ENCODE peak calls at places on chromosomes 5 and 9, in five cellular contexts. One of them, this sample, is unnamed.

GRCh38 chr9:112443200-112443599 is 43.4 kb upstream of the KIAA1958 start:
- DNase-seq in NCI-H345: no peak
- DNase-seq in stimulated activated CD8-positive, alpha-beta memory T cell treated with anti-CD3 and anti-CD28 coated beads, Interleukin-7, amount 100 ng/mL, for 24 hours: no peak
- DNase-seq in stimulated activated CD4-positive, alpha-beta T cell treated with anti-CD3 and anti-CD28 coated beads, TNF-alpha, amount 100 ng/mL, for 24 hours: no peak
- DNase-seq in HEK293T: no peak
- DNase-seq in this sample: peak

GRCh38 chr9:74645007-74645639 is 148.0 kb downstream of the RORB start:
- DNase-seq in stimulated activated CD8-positive, alpha-beta memory T cell treated with anti-CD3 and anti-CD28 coated beads, Interleukin-7, amount 100 ng/mL, for 24 hours: no peak
- DNase-seq in HEK293T: peak
- DNase-seq in NCI-H345: peak
- DNase-seq in stimulated activated CD4-positive, alpha-beta T cell treated with anti-CD3 and anti-CD28 coated beads, TNF-alpha, amount 100 ng/mL, for 24 hours: no peak
- DNase-seq in this sample: peak

GRCh38 chr9:135531096-135531495 is 9.9 kb downstream of the LCN1 start:
- DNase-seq in NCI-H345: no peak
- DNase-seq in HEK293T: no peak
- DNase-seq in stimulated activated CD8-positive, alpha-beta memory T cell treated with anti-CD3 and anti-CD28 coated beads, Interleukin-7, amount 100 ng/mL, for 24 hours: no peak
- DNase-seq in stimulated activated CD4-positive, alpha-beta T cell treated with anti-CD3 and anti-CD28 coated beads, TNF-alpha, amount 100 ng/mL, for 24 hours: no peak
- DNase-seq in this sample: no peak

GRCh38 chr5:140381972-140382371 is 19.7 kb upstream of the ANKHD1 start:
- DNase-seq in stimulated activated CD8-positive, alpha-beta memory T cell treated with anti-CD3 and anti-CD28 coated beads, Interleukin-7, amount 100 ng/mL, for 24 hours: no peak
- DNase-seq in HEK293T: no peak
- DNase-seq in stimulated activated CD4-positive, alpha-beta T cell treated with anti-CD3 and anti-CD28 coated beads, TNF-alpha, amount 100 ng/mL, for 24 hours: no peak
- DNase-seq in NCI-H345: no peak
- DNase-seq in this sample: no peak

GRCh38 chr5:62689599-62690368 is 111.2 kb downstream of the LRRC70 start:
- DNase-seq in HEK293T: no peak
- DNase-seq in NCI-H345: no peak
- DNase-seq in stimulated activated CD4-positive, alpha-beta T cell treated with anti-CD3 and anti-CD28 coated beads, TNF-alpha, amount 100 ng/mL, for 24 hours: no peak
- DNase-seq in stimulated activated CD8-positive, alpha-beta memory T cell treated with anti-CD3 and anti-CD28 coated beads, Interleukin-7, amount 100 ng/mL, for 24 hours: no peak
- DNase-seq in this sample: peak

GRCh38 chr5:16975950-16976624 is 40.0 kb upstream of the MYO10 start:
- DNase-seq in stimulated activated CD4-positive, alpha-beta T cell treated with anti-CD3 and anti-CD28 coated beads, TNF-alpha, amount 100 ng/mL, for 24 hours: no peak
- DNase-seq in NCI-H345: no peak
- DNase-seq in stimulated activated CD8-positive, alpha-beta memory T cell treated with anti-CD3 and anti-CD28 coated beads, Interleukin-7, amount 100 ng/mL, for 24 hours: no peak
- DNase-seq in HEK293T: no peak
- DNase-seq in this sample: peak

GRCh38 chr9:7760014-7760415 is 39.6 kb downstream of the DMAC1 start:
- DNase-seq in stimulated activated CD4-positive, alpha-beta T cell treated with anti-CD3 and anti-CD28 coated beads, TNF-alpha, amount 100 ng/mL, for 24 hours: no peak
- DNase-seq in stimulated activated CD8-positive, alpha-beta memory T cell treated with anti-CD3 and anti-CD28 coated beads, Interleukin-7, amount 100 ng/mL, for 24 hours: no peak
- DNase-seq in NCI-H345: no peak
- DNase-seq in HEK293T: no peak
- DNase-seq in this sample: no peak

GRCh38 chr9:34513567-34514214 is 9.1 kb downstream of the ENHO start:
- DNase-seq in HEK293T: peak
- DNase-seq in stimulated activated CD4-positive, alpha-beta T cell treated with anti-CD3 and anti-CD28 coated beads, TNF-alpha, amount 100 ng/mL, for 24 hours: no peak
- DNase-seq in NCI-H345: no peak
- DNase-seq in stimulated activated CD8-positive, alpha-beta memory T cell treated with anti-CD3 and anti-CD28 coated beads, Interleukin-7, amount 100 ng/mL, for 24 hours: no peak
- DNase-seq in this sample: no peak

GRCh38 chr9:127912882-127913281 is 4.0 kb downstream of the ST6GALNAC4 start:
- DNase-seq in stimulated activated CD8-positive, alpha-beta memory T cell treated with anti-CD3 and anti-CD28 coated beads, Interleukin-7, amount 100 ng/mL, for 24 hours: no peak
- DNase-seq in HEK293T: no peak
- DNase-seq in stimulated activated CD4-positive, alpha-beta T cell treated with anti-CD3 and anti-CD28 coated beads, TNF-alpha, amount 100 ng/mL, for 24 hours: no peak
- DNase-seq in NCI-H345: no peak
- DNase-seq in this sample: peak

GRCh38 chr5:1255081-1255561 is 29.9 kb downstream of the SLC6A18 start:
- DNase-seq in NCI-H345: no peak
- DNase-seq in stimulated activated CD8-positive, alpha-beta memory T cell treated with anti-CD3 and anti-CD28 coated beads, Interleukin-7, amount 100 ng/mL, for 24 hours: no peak
- DNase-seq in HEK293T: no peak
- DNase-seq in stimulated activated CD4-positive, alpha-beta T cell treated with anti-CD3 and anti-CD28 coated beads, TNF-alpha, amount 100 ng/mL, for 24 hours: peak
- DNase-seq in this sample: peak

GRCh38 chr9:137464291-137464999 is 5.3 kb upstream of the NSMF start:
- DNase-seq in HEK293T: no peak
- DNase-seq in stimulated activated CD4-positive, alpha-beta T cell treated with anti-CD3 and anti-CD28 coated beads, TNF-alpha, amount 100 ng/mL, for 24 hours: no peak
- DNase-seq in NCI-H345: no peak
- DNase-seq in stimulated activated CD8-positive, alpha-beta memory T cell treated with anti-CD3 and anti-CD28 coated beads, Interleukin-7, amount 100 ng/mL, for 24 hours: no peak
- DNase-seq in this sample: no peak

GRCh38 chr5:151618907-151619306 is 27.8 kb upstream of the FAT2 start:
- DNase-seq in NCI-H345: no peak
- DNase-seq in HEK293T: no peak
- DNase-seq in stimulated activated CD8-positive, alpha-beta memory T cell treated with anti-CD3 and anti-CD28 coated beads, Interleukin-7, amount 100 ng/mL, for 24 hours: no peak
- DNase-seq in stimulated activated CD4-positive, alpha-beta T cell treated with anti-CD3 and anti-CD28 coated beads, TNF-alpha, amount 100 ng/mL, for 24 hours: no peak
- DNase-seq in this sample: no peak

GRCh38 chr9:96391021-96391765 is 7.7 kb upstream of the SLC35D2 start:
- DNase-seq in stimulated activated CD8-positive, alpha-beta memory T cell treated with anti-CD3 and anti-CD28 coated beads, Interleukin-7, amount 100 ng/mL, for 24 hours: no peak
- DNase-seq in NCI-H345: no peak
- DNase-seq in HEK293T: no peak
- DNase-seq in stimulated activated CD4-positive, alpha-beta T cell treated with anti-CD3 and anti-CD28 coated beads, TNF-alpha, amount 100 ng/mL, for 24 hours: no peak
- DNase-seq in this sample: no peak

GRCh38 chr9:110303136-110303535 is 34.5 kb downstream of the TXNDC8 start:
- DNase-seq in stimulated activated CD8-positive, alpha-beta memory T cell treated with anti-CD3 and anti-CD28 coated beads, Interleukin-7, amount 100 ng/mL, for 24 hours: no peak
- DNase-seq in HEK293T: no peak
- DNase-seq in NCI-H345: no peak
- DNase-seq in stimulated activated CD4-positive, alpha-beta T cell treated with anti-CD3 and anti-CD28 coated beads, TNF-alpha, amount 100 ng/mL, for 24 hours: no peak
- DNase-seq in this sample: no peak

GRCh38 chr5:77906806-77907205 is 130.7 kb upstream of the TBCA start:
- DNase-seq in HEK293T: no peak
- DNase-seq in stimulated activated CD8-positive, alpha-beta memory T cell treated with anti-CD3 and anti-CD28 coated beads, Interleukin-7, amount 100 ng/mL, for 24 hours: no peak
- DNase-seq in NCI-H345: no peak
- DNase-seq in stimulated activated CD4-positive, alpha-beta T cell treated with anti-CD3 and anti-CD28 coated beads, TNF-alpha, amount 100 ng/mL, for 24 hours: no peak
- DNase-seq in this sample: no peak

GRCh38 chr9:114900937-114901802 is 29.2 kb downstream of the TNFSF8 start:
- DNase-seq in NCI-H345: no peak
- DNase-seq in stimulated activated CD8-positive, alpha-beta memory T cell treated with anti-CD3 and anti-CD28 coated beads, Interleukin-7, amount 100 ng/mL, for 24 hours: no peak
- DNase-seq in stimulated activated CD4-positive, alpha-beta T cell treated with anti-CD3 and anti-CD28 coated beads, TNF-alpha, amount 100 ng/mL, for 24 hours: no peak
- DNase-seq in HEK293T: no peak
- DNase-seq in this sample: no peak

GRCh38 chr5:40654377-40655006 is 25.2 kb upstream of the PTGER4 start:
- DNase-seq in HEK293T: no peak
- DNase-seq in NCI-H345: no peak
- DNase-seq in stimulated activated CD4-positive, alpha-beta T cell treated with anti-CD3 and anti-CD28 coated beads, TNF-alpha, amount 100 ng/mL, for 24 hours: no peak
- DNase-seq in stimulated activated CD8-positive, alpha-beta memory T cell treated with anti-CD3 and anti-CD28 coated beads, Interleukin-7, amount 100 ng/mL, for 24 hours: no peak
- DNase-seq in this sample: no peak

GRCh38 chr5:33166522-33166921 is 274.2 kb upstream of the TARS1 start:
- DNase-seq in NCI-H345: no peak
- DNase-seq in stimulated activated CD8-positive, alpha-beta memory T cell treated with anti-CD3 and anti-CD28 coated beads, Interleukin-7, amount 100 ng/mL, for 24 hours: no peak
- DNase-seq in HEK293T: no peak
- DNase-seq in stimulated activated CD4-positive, alpha-beta T cell treated with anti-CD3 and anti-CD28 coated beads, TNF-alpha, amount 100 ng/mL, for 24 hours: no peak
- DNase-seq in this sample: peak

This sample was measured in GM12865.